ENCODE peak calls at places on chromosomes 3 and 15, in seven cellular contexts. D is GM23248, O is fibroblast of lung, I is PC-3, K is trophoblast cell, P is endothelial cell of umbilical vein, E is neural progenitor cell. B is an unnamed sample.
A peak's percentile ranks its signal among the peaks of the same experiment; 100 is the strongest.

GRCh38 chr3:71816141-71816540 is 31.2 kb upstream of the PROK2 start:
- DNase-seq in D (no peak), K (peak; percentile 15), I (no peak), E (peak; percentile 46), P (no peak), O (no peak), B (no peak)

GRCh38 chr3:28575748-28576589 is 227.3 kb upstream of the AZI2 start:
- DNase-seq in O (no peak), P (no peak), E (peak; percentile 76), I (no peak), D (peak; percentile 69), K (peak; percentile 13), B (no peak)

GRCh38 chr3:22361465-22361864 is 610.5 kb upstream of the ZNF385D start:
- DNase-seq in K (no peak), P (no peak), I (no peak), D (peak; percentile 52), O (no peak), E (no peak), B (no peak)

GRCh38 chr3:62601238-62601856 is 228.0 kb upstream of the FEZF2 start:
- DNase-seq in P (peak; percentile 88), I (peak; percentile 75), D (peak; percentile 89), E (no peak), K (no peak), O (peak; percentile 95), B (peak; percentile 63)

GRCh38 chr15:92326236-92326635 is 67.4 kb upstream of the ST8SIA2 start:
- DNase-seq in E (no peak), P (no peak), O (no peak), D (no peak), K (no peak), I (no peak), B (no peak)

GRCh38 chr15:64651573-64652260 is 123.7 kb downstream of the RBPMS2 start:
- DNase-seq in D (no peak), P (no peak), E (no peak), K (peak; percentile 63), O (no peak), I (peak; percentile 10), B (no peak)

GRCh38 chr3:175108613-175109151 is 249.5 kb downstream of the NAALADL2 start:
- DNase-seq in P (no peak), O (no peak), I (peak; percentile 21), K (no peak), E (no peak), D (no peak), B (no peak)

GRCh38 chr3:28972921-28973320 is 307.9 kb upstream of the RBMS3 start:
- DNase-seq in P (no peak), D (peak; percentile 28), K (no peak), I (peak; percentile 66), E (no peak), O (peak; percentile 23), B (no peak)

GRCh38 chr15:55694652-55695150 is 48.3 kb downstream of the PRTG start:
- DNase-seq in E (peak; percentile 57), O (peak; percentile 81), K (no peak), D (no peak), P (peak; percentile 28), I (peak; percentile 57), B (no peak)

GRCh38 chr3:42216302-42216701 is 49.7 kb downstream of the CCK start:
- DNase-seq in P (no peak), D (no peak), I (no peak), K (no peak), E (no peak), O (no peak), B (no peak)

GRCh38 chr15:64842986-64843561 is 1.4 kb downstream of the PLEKHO2 start:
- DNase-seq in K (peak; percentile 67), P (peak; percentile 74), D (peak; percentile 81), E (no peak), I (peak; percentile 12), O (peak; percentile 64), B (no peak)

GRCh38 chr15:49815937-49816336 is 195.1 kb downstream of the DTWD1 start:
- DNase-seq in P (no peak), O (peak; percentile 36), I (no peak), K (no peak), D (peak; percentile 93), E (no peak), B (no peak)

GRCh38 chr15:67192185-67192584 is 62.3 kb downstream of the AAGAB start:
- DNase-seq in E (no peak), K (no peak), O (no peak), P (no peak), D (no peak), I (no peak), B (no peak)

GRCh38 chr15:100714034-100714748 is 111.8 kb downstream of the ASB7 start:
- DNase-seq in D (no peak), K (no peak), E (no peak), I (no peak), P (no peak), O (no peak), B (no peak)

GRCh38 chr3:194876403-194877165 is 190.9 kb downstream of the FAM43A start:
- DNase-seq in O (no peak), K (peak; percentile 30), P (no peak), D (peak; percentile 45), E (no peak), I (no peak), B (no peak)

GRCh38 chr15:63088532-63089245 is 33.0 kb upstream of the LACTB start:
- DNase-seq in P (peak; percentile 64), K (no peak), D (no peak), E (no peak), I (no peak), O (no peak), B (no peak)
- H2AFZ ChIP-seq in P (peak overlapping the region; percentile 45), K (no peak overlapping the region), D (peak overlapping the region; percentile 28), E (no peak overlapping the region), I (peak overlapping the region; percentile 11), O (peak overlapping the region; percentile 42), B (no peak overlapping the region)

DNA sequence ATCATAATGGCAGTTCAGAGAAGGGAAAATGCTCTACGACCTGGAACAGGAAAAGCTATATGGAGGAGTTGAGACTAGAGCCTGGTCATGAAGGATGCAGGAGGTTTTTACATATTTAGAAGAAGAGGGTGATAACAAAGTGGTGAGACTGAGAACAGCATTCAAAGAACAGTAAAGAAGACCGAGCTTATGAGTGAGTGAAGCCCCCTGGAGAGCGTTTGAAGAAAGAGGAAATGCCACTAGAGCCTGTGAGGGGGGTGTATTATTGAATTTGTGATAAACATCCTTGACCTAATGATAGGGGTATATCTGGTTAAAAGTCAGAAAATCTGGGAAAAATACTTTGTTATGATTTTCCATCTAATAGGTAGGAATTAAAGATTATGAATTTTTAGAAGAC is 4.2 kb downstream of the PARP9 start:
- DNase-seq in K (no peak), E (no peak), O (no peak), D (no peak), I (no peak), P (no peak), B (no peak)
- H3K79me2 ChIP-seq in K (peaks cover 5% of the 10 kb centered on the region), E (no peaks in the 10 kb centered on the region), O (peaks cover 11% of the 10 kb centered on the region), D (peaks cover 7% of the 10 kb centered on the region), I (peaks cover 15% of the 10 kb centered on the region), P (no peaks in the 10 kb centered on the region), B (peaks cover 17% of the 10 kb centered on the region)

GRCh38 chr3:126957776-126958637 is 24.9 kb upstream of the PLXNA1 start:
- DNase-seq in O (no peak), D (no peak), P (no peak), I (no peak), E (no peak), K (no peak), B (no peak)

GRCh38 chr3:126955004-126955790 is 27.7 kb upstream of the PLXNA1 start:
- DNase-seq in I (no peak), E (no peak), K (no peak), O (no peak), P (no peak), D (no peak), B (no peak)

GRCh38 chr3:126958638-126959085 is 24.3 kb upstream of the PLXNA1 start:
- DNase-seq in P (no peak), O (no peak), E (no peak), K (no peak), I (no peak), D (no peak), B (no peak)

GRCh38 chr3:126956361-126956760 is 26.6 kb upstream of the PLXNA1 start:
- DNase-seq in O (no peak), P (no peak), D (no peak), E (no peak), I (no peak), K (no peak), B (no peak)

DNA sequence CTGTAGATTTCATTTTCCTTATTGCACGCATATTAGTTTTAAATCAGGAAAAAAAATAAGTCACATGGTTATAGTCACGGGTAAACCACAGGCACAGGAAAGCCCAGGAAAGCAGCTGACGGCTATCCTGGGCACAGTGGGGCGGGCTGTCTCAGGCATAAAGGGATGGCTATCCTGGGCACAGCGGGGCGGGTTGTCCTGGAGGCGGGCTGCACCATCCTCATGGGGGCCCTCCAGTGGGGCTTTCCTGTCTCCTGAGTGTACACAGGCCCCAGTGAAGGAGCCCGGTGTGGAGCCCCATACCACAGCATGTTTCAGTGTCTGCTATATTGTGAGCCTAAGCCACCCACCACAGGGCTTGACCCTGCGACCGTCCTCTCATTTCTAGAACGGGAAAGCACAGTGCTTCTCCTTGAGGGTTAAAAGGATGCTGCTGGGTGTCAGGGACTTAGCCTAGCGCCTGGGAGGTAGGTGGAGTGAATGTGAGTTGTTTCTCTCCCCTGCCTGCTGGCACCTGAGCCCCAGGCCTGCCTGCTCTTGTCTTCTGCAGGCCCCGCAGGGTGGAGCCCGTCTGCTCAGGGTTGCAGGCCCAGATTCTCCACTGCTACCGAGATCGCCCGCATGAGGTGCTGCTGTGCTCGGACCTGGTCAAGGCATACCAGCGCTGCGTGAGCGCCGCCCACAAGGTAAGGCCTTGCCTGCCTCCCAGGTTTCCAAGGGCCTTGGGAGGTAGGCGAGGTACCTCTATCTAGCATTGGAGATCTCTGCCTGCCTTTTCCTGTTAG is 25.9 kb upstream of the PLXNA1 start:
- DNase-seq in K (peak; percentile 93), I (no peak), D (no peak), P (no peak), E (no peak), O (no peak), B (peak; percentile 86)
- H2AFZ ChIP-seq in K (no peak overlapping the region), I (no peak overlapping the region), D (no peak overlapping the region), P (no peak overlapping the region), E (no peak overlapping the region), O (no peak overlapping the region), B (peak overlapping the region; percentile 22)

GRCh38 chr15:68789041-68789920 is 31.4 kb downstream of the ANP32A start:
- DNase-seq in K (peak; percentile 50), P (peak; percentile 34), E (no peak), O (no peak), D (no peak), I (no peak), B (no peak)

GRCh38 chr15:68786753-68787152 is 33.9 kb downstream of the ANP32A start:
- DNase-seq in P (no peak), O (no peak), I (no peak), E (no peak), K (no peak), D (no peak), B (no peak)

GRCh38 chr15:68787609-68788264 is 33.0 kb downstream of the ANP32A start:
- DNase-seq in K (no peak), O (no peak), E (no peak), I (no peak), P (no peak), D (no peak), B (no peak)

GRCh38 chr15:68789921-68790575 is 30.6 kb downstream of the ANP32A start:
- DNase-seq in K (peak; percentile 49), D (peak; percentile 21), P (peak; percentile 84), I (no peak), E (peak; percentile 51), O (peak; percentile 60), B (no peak)

DNA sequence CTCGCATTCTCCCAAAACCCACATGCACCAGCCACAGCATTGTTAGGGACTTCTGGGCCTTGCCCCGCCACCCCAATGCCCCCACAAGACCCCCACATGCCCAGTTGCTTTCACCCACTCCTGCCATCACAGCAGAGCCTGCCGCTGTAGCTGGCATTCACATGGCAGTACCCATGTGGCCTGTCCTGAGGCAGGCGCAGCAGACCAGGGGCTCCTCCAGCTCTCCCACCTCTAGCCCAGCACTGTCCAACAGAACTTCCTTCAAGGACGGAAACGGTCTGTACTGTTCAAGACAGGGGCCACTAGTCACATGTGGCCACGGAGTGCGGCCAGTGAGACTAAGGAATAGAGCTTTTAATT is 32.5 kb downstream of the ANP32A start:
- DNase-seq in I (no peak), P (no peak), E (no peak), D (no peak), O (no peak), K (no peak), B (no peak)
- H3K79me2 ChIP-seq in I (peaks cover 53% of the 10 kb centered on the region), P (peaks cover 43% of the 10 kb centered on the region), E (peaks cover 89% of the 10 kb centered on the region), D (peaks cover 55% of the 10 kb centered on the region), O (peaks cover 15% of the 10 kb centered on the region), K (peaks cover 10% of the 10 kb centered on the region), B (peaks cover 46% of the 10 kb centered on the region)